ENCODE peak calls at places on chromosomes 1 and 21, in ten cellular contexts. R is A549; F is CD8-positive, alpha-beta T cell; M is right cardiac atrium; N is NCI-H1105; E is AG09319; Q is NB4; Y is NCI-H460; B is activated T-helper 1 cell treated with anti-CD3 and anti-CD28 coated beads, Interleukin-2, amount 50 U/mL, for 16 hours; S is fibroblast of pulmonary artery. H is an unnamed sample.

GRCh38 chr1:54768093-54768492 is 3.8 kb upstream of the PARS2 start:
- DNase-seq in R (peak), F (no peak), M (no peak), N (no peak), E (no peak), Q (peak), Y (no peak), B (no peak), S (peak), H (no peak)

GRCh38 chr1:95994643-95995042 is 726.9 kb upstream of the PTBP2 start:
- DNase-seq in R (no peak), F (no peak), M (no peak), N (no peak), E (no peak), Q (no peak), Y (no peak), B (no peak), S (no peak), H (no peak)

GRCh38 chr1:206106328-206107167 is 10.6 kb downstream of the AVPR1B start:
- DNase-seq in R (peak), F (peak), M (peak), N (peak), E (peak), Q (peak), Y (peak), B (peak), S (peak), H (no peak)

GRCh38 chr1:157773723-157774350 is 3.1 kb downstream of the FCRL2 start:
- DNase-seq in R (peak), F (no peak), M (no peak), N (no peak), E (no peak), Q (peak), Y (no peak), B (no peak), S (no peak), H (no peak)

GRCh38 chr1:11707621-11708276 is 16.2 kb downstream of the DRAXIN start:
- DNase-seq in R (no peak), F (no peak), M (peak), N (peak), E (no peak), Q (peak), Y (no peak), B (no peak), S (no peak), H (no peak)

GRCh38 chr21:39183272-39184049 is at the start of gene PSMG1:
- DNase-seq in R (peak), F (peak), M (peak), N (peak), E (peak), Q (peak), Y (peak), B (peak), S (peak), H (peak)

GRCh38 chr1:210663730-210664573 is 335.2 kb downstream of the HHAT start:
- DNase-seq in R (no peak), F (no peak), M (no peak), N (peak), E (no peak), Q (no peak), Y (no peak), B (no peak), S (no peak), H (no peak)

GRCh38 chr21:35095859-35096291 is 46.8 kb upstream of the RUNX1 start:
- DNase-seq in R (no peak), F (no peak), M (no peak), N (no peak), E (peak), Q (no peak), Y (no peak), B (no peak), S (peak), H (no peak)

H was measured in esophagus squamous epithelium.